ENCODE peak calls at places on chromosomes 13 and 19, in six cellular contexts. H, R, B, D, G and S are unnamed samples.

GRCh38 chr19:58558623-58559274 is 338 bp upstream of the UBE2M start:
- DNase-seq in H (peak; percentile 100), R (peak; percentile 99), B (peak; percentile 100), D (peak; percentile 97), G (peak; percentile 100), S (peak; percentile 100)

GRCh38 chr13:75454497-75454896 is 27.5 kb downstream of the TBC1D4 start:
- DNase-seq in H (no peak), D (no peak), B (no peak), R (no peak), G (no peak), S (no peak)

GRCh38 chr13:24267801-24268200 is 41.6 kb upstream of the C1QTNF9 start:
- DNase-seq in G (no peak), B (no peak), D (no peak), R (no peak), H (no peak), S (no peak)

GRCh38 chr13:87680298-87680697 is 9.1 kb downstream of the SLITRK5 start:
- DNase-seq in D (no peak), B (no peak), R (peak; percentile 45), H (no peak), G (peak; percentile 2), S (no peak)

GRCh38 chr13:44191504-44192171 is 182.0 kb upstream of the SERP2 start:
- DNase-seq in R (peak; percentile 61), G (peak; percentile 33), B (peak; percentile 11), H (peak; percentile 83), D (peak; percentile 76), S (no peak)

GRCh38 chr13:21948781-21949474 is 278.1 kb downstream of the FGF9 start:
- DNase-seq in B (no peak), G (no peak), D (no peak), H (no peak), R (no peak), S (no peak)

GRCh38 chr19:51779703-51780102 is 15.3 kb upstream of the FPR3 start:
- DNase-seq in G (no peak), H (no peak), D (no peak), B (no peak), R (no peak), S (no peak)

GRCh38 chr13:97113231-97114001 is 108.7 kb upstream of the MBNL2 start:
- DNase-seq in B (no peak), R (peak; percentile 63), D (peak; percentile 51), G (no peak), H (no peak), S (no peak)

GRCh38 chr13:113650275-113650674 is 7.7 kb downstream of the ATP4B start:
- DNase-seq in D (no peak), B (no peak), G (no peak), H (no peak), R (no peak), S (no peak)

GRCh38 chr13:45713721-45714120 is 11.6 kb downstream of the CBY2 start:
- DNase-seq in D (no peak), G (no peak), B (no peak), R (no peak), H (no peak), S (no peak)

GRCh38 chr13:76473552-76474134 is 412.6 kb downstream of the KCTD12 start:
- DNase-seq in B (peak; percentile 46), D (peak; percentile 88), G (peak; percentile 55), R (peak; percentile 90), H (peak; percentile 86), S (peak; percentile 79)

GRCh38 chr13:97921146-97921776 is 32.2 kb upstream of the IPO5 start:
- DNase-seq in H (no peak), D (no peak), B (no peak), G (no peak), R (peak; percentile 11), S (no peak)

GRCh38 chr13:25659091-25659502 is 287.3 kb downstream of the ATP8A2 start:
- DNase-seq in H (no peak), G (no peak), R (peak; percentile 11), B (no peak), D (no peak), S (no peak)

GRCh38 chr13:30779608-30780007 is 44.3 kb downstream of the ALOX5AP start:
- DNase-seq in D (no peak), B (no peak), H (no peak), R (no peak), G (no peak), S (no peak)

GRCh38 chr13:100128373-100128772 is 39.5 kb downstream of the PCCA start:
- DNase-seq in B (no peak), G (no peak), D (no peak), R (peak; percentile 36), H (no peak), S (no peak)

GRCh38 chr13:64723735-64724134 is 2506.4 kb downstream of the PCDH9 start:
- DNase-seq in B (no peak), R (peak; percentile 52), G (no peak), D (no peak), H (no peak), S (no peak)

GRCh38 chr19:7932276-7932929 is 6.5 kb upstream of the CTXN1 start:
- DNase-seq in R (no peak), B (no peak), G (no peak), H (no peak), D (no peak), S (no peak)

GRCh38 chr19:58229255-58229639 is 533 bp downstream of the ZNF544 start:
- DNase-seq in H (peak; percentile 65), D (no peak), R (peak; percentile 47), G (peak; percentile 31), B (no peak), S (peak; percentile 40)

GRCh38 chr19:38478273-38478971 is 44.9 kb downstream of the RYR1 start:
- DNase-seq in D (no peak), H (peak; percentile 65), R (no peak), G (peak; percentile 37), B (no peak), S (no peak)

GRCh38 chr13:49651775-49652690 is 23.7 kb downstream of the ARL11 start:
- DNase-seq in R (no peak), D (no peak), G (no peak), B (no peak), H (no peak), S (no peak)

GRCh38 chr13:40986328-40986856 is 32.7 kb downstream of the ELF1 start:
- DNase-seq in D (no peak), B (no peak), H (no peak), R (peak; percentile 23), G (no peak), S (no peak)

GRCh38 chr19:41872384-41872774 is 4.7 kb upstream of the CD79A start:
- DNase-seq in G (no peak), B (no peak), H (no peak), D (no peak), R (no peak), S (no peak)

GRCh38 chr19:33193269-33193863 is 764 bp upstream of the LRP3 start:
- DNase-seq in D (no peak), R (no peak), G (no peak), B (no peak), H (no peak), S (no peak)

GRCh38 chr19:33193864-33194362 is at the start of gene LRP3:
- DNase-seq in D (no peak), B (no peak), H (peak; percentile 84), G (no peak), R (peak; percentile 83), S (peak; percentile 65)

GRCh38 chr19:33194527-33194883 is 375 bp downstream of the LRP3 start:
- DNase-seq in H (peak; percentile 47), B (no peak), D (no peak), G (no peak), R (peak; percentile 44), S (no peak)

GRCh38 chr19:33191501-33191900 is 2.6 kb upstream of the LRP3 start:
- DNase-seq in D (no peak), G (no peak), R (no peak), H (no peak), B (no peak), S (no peak)

DNA sequence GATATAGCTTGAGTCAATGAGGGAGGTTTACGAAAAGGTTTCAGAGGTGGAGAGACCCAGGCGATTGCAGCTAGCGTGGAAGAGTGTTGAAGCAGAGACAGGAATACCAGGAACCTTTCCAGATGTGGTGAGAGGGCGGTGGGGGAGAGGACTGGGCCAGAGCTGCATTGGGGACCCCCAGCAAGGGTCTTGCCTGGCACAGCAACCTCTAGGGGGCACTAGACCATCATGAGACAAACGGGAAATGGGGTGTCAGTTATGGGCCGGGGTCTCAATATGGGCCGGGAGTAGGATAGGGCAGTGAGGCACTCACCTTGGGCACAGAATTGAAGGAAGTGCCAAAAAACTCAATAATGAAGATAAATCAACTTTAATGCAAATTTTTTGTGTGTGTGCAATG is 2.1 kb upstream of the LRP3 start:
- DNase-seq in H (peak; percentile 51), G (no peak), D (no peak), R (no peak), B (no peak), S (no peak)
- TF ChIP-seq CTCF in H (peak; percentile 51), G (no peak), D (no peak), R (peak; percentile 19), B (no peak), S (peak; percentile 44)

DNA sequence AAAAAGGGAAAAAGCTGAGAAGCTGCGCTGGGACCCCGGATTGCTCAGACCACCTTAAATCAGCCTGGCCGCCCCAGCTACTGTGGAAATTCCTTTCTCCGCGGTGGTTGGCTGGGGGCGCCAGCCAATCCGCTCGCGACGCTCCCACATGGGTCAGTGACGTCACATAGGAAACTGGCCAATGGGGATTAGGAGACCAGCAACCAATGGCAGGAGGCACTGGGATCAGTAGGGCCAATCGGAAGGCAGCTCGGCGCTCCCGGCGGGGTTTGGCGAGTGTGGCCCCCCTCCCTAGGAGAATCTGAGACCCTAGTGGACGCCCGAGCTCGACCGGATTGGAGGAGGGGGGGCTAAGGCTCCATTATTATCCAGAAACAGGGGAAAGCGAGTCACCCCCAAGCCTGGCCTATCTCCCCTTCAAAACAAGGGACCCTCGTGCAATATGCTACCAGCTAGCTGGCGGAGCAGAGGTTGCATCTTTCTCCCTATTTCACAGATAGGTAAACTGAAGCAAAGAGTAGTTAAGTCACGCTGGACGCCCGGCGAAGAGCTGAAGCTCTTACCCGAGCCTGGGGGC is 6.5 kb upstream of the TLE2 start:
- DNase-seq in R (peak; percentile 99), B (peak; percentile 89), G (peak; percentile 93), D (peak; percentile 98), H (peak; percentile 99), S (peak; percentile 95)
- TF ChIP-seq CTCF in R (no peak), B (no peak), G (no peak), D (no peak), H (no peak), S (no peak)

GRCh38 chr13:29564828-29565227 is 30.7 kb downstream of the SLC7A1 start:
- DNase-seq in D (no peak), B (no peak), H (no peak), G (no peak), R (no peak), S (no peak)

GRCh38 chr13:29561918-29562317 is 33.6 kb downstream of the SLC7A1 start:
- DNase-seq in G (no peak), D (no peak), B (no peak), R (no peak), H (no peak), S (no peak)

GRCh38 chr13:29566206-29566605 is 29.3 kb downstream of the SLC7A1 start:
- DNase-seq in R (no peak), G (no peak), D (no peak), H (no peak), B (no peak), S (no peak)

GRCh38 chr13:29562762-29563161 is 32.7 kb downstream of the SLC7A1 start:
- DNase-seq in D (no peak), G (no peak), B (no peak), H (no peak), R (no peak), S (no peak)

GRCh38 chr13:29563941-29564340 is 31.5 kb downstream of the SLC7A1 start:
- DNase-seq in G (no peak), R (no peak), B (no peak), D (no peak), H (no peak), S (no peak)
- TF ChIP-seq CTCF in G (no peak), R (no peak), B (no peak), D (no peak), H (no peak), S (no peak)

GRCh38 chr19:34556500-34556899 is 74.9 kb downstream of the WTIP start:
- DNase-seq in R (peak; percentile 23), G (peak; percentile 60), H (peak; percentile 65), D (no peak), B (no peak), S (peak; percentile 49)
- TF ChIP-seq CTCF in R (peak; percentile 33), G (peak; percentile 16), H (peak; percentile 74), D (no peak), B (no peak), S (peak; percentile 42)